ENCODE peak calls at places on chromosomes 12 and 14, in eight cellular contexts. R is A172, Z is DMS79, D is GDM1, Y is neural progenitor cell, U is mesenchymal stem cell, M is fibroblast of lung, I is brain microvascular endothelial cell. A is an unnamed sample.

GRCh38 chr14:74429991-74430390 is 4.0 kb upstream of the SYNDIG1L start:
- DNase-seq in R (no peak), Y (no peak), M (no peak), Z (no peak), U (no peak), I (no peak), D (no peak), A (no peak)

GRCh38 chr14:75531256-75531655 is 9.0 kb downstream of the BATF start:
- DNase-seq in I (no peak), D (no peak), Y (no peak), Z (no peak), R (no peak), M (no peak), U (no peak), A (no peak)

GRCh38 chr14:64695071-64695470 is 9.2 kb upstream of the PLEKHG3 start:
- DNase-seq in Z (no peak), Y (no peak), I (no peak), R (no peak), D (no peak), M (no peak), U (no peak), A (no peak)

GRCh38 chr14:91123201-91123600 is 9.3 kb downstream of the DGLUCY start:
- DNase-seq in M (no peak), D (no peak), Y (no peak), Z (peak), U (no peak), R (no peak), I (no peak), A (no peak)

GRCh38 chr12:4910502-4911315 is 1.0 kb downstream of the KCNA1 start:
- DNase-seq in M (peak), Z (no peak), D (no peak), I (no peak), U (no peak), Y (peak), R (no peak), A (no peak)

GRCh38 chr14:106490442-106490841 is 964.1 kb downstream of the TMEM121 start:
- DNase-seq in Y (no peak), U (no peak), D (no peak), M (no peak), R (no peak), Z (no peak), I (no peak), A (no peak)

GRCh38 chr12:15662983-15663659 is 126.1 kb downstream of the EPS8 start:
- DNase-seq in I (no peak), U (peak), D (no peak), Z (no peak), M (no peak), Y (no peak), R (peak), A (no peak)

GRCh38 chr14:22555573-22556011 is 33.4 kb downstream of the DAD1 start:
- DNase-seq in I (no peak), M (no peak), Y (no peak), Z (no peak), D (no peak), U (no peak), R (peak), A (no peak)

GRCh38 chr12:27107976-27108375 is 25.6 kb upstream of the C12orf71 start:
- DNase-seq in Z (no peak), D (no peak), U (no peak), R (no peak), I (no peak), Y (no peak), M (no peak), A (no peak)

GRCh38 chr14:22386924-22387775 is 201.9 kb downstream of the DAD1 start:
- DNase-seq in D (peak), U (peak), I (peak), Y (peak), Z (peak), M (peak), R (peak), A (peak)

GRCh38 chr14:44846232-44846824 is 115.4 kb downstream of the KLHL28 start:
- DNase-seq in R (peak), M (peak), U (peak), Z (peak), I (peak), D (no peak), Y (peak), A (peak)

GRCh38 chr12:14756331-14757143 is 46.7 kb downstream of the WBP11 start:
- DNase-seq in Z (no peak), R (peak), D (no peak), Y (peak), M (no peak), I (no peak), U (peak), A (peak)

GRCh38 chr12:131986847-131987398 is 37.2 kb downstream of the EP400 start:
- DNase-seq in R (no peak), I (no peak), U (no peak), Z (no peak), Y (no peak), D (no peak), M (no peak), A (no peak)

GRCh38 chr14:53356361-53357150 is 203.4 kb upstream of the DDHD1 start:
- DNase-seq in R (no peak), D (no peak), M (peak), I (peak), U (peak), Z (no peak), Y (peak), A (no peak)

GRCh38 chr14:101449114-101449513 is 112.2 kb upstream of the DIO3 start:
- DNase-seq in I (no peak), U (no peak), M (no peak), R (no peak), Y (no peak), D (no peak), Z (no peak), A (no peak)

GRCh38 chr12:26713885-26714383 is 119.1 kb downstream of the ITPR2 start:
- DNase-seq in I (no peak), D (no peak), Y (no peak), M (no peak), R (no peak), Z (no peak), U (no peak), A (no peak)

GRCh38 chr14:95527392-95528002 is 7.4 kb upstream of the GLRX5 start:
- DNase-seq in I (peak), U (peak), Y (peak), Z (no peak), R (peak), D (no peak), M (peak), A (peak)

GRCh38 chr14:74326369-74327152 is 21.7 kb upstream of the VRTN start:
- DNase-seq in Y (peak), M (no peak), D (no peak), U (no peak), Z (no peak), R (no peak), I (no peak), A (peak)

GRCh38 chr14:88023658-88024187 is 18.8 kb downstream of the GPR65 start:
- DNase-seq in I (no peak), Y (no peak), D (no peak), Z (no peak), M (no peak), U (no peak), R (no peak), A (no peak)